ENCODE peak calls at places on chromosomes 12 and 14, in four cellular contexts. O, W, V and M are unnamed samples.

GRCh38 chr14:87457727-87458126 is 535.3 kb downstream of the GALC start:
- DNase-seq in O (no peak), W (no peak), V (no peak), M (no peak)

GRCh38 chr12:52189376-52190174 is 2.2 kb downstream of the KRT80 start:
- DNase-seq in O (no peak), W (no peak), V (no peak), M (no peak)

GRCh38 chr12:132148368-132149045 is 4.2 kb downstream of the NOC4L start:
- DNase-seq in O (no peak), W (no peak), V (no peak), M (no peak)

GRCh38 chr12:6833189-6833890 is 5.1 kb downstream of the P3H3 start:
- DNase-seq in O (no peak), W (no peak), V (no peak), M (no peak)

GRCh38 chr14:94673781-94674231 is 61.6 kb downstream of the SERPINA3 start:
- DNase-seq in O (no peak), W (no peak), V (no peak), M (no peak)

GRCh38 chr12:126093911-126094310 is 1028.7 kb downstream of the AACS start:
- DNase-seq in O (peak; percentile 9), W (no peak), V (no peak), M (no peak)

GRCh38 chr14:64502476-64503183 is 1.0 kb downstream of the ZBTB25 start:
- DNase-seq in O (peak; percentile 18), W (no peak), V (no peak), M (no peak)

GRCh38 chr14:96905065-96905464 is 107.9 kb downstream of the VRK1 start:
- DNase-seq in O (no peak), W (no peak), V (no peak), M (no peak)

GRCh38 chr12:113403435-113404415 is at the start of gene SDS:
- DNase-seq in O (peak; percentile 62), W (no peak), V (no peak), M (no peak)

GRCh38 chr14:96584907-96585671 is 82.9 kb downstream of the PAPOLA start:
- DNase-seq in O (no peak), W (no peak), V (no peak), M (no peak)

GRCh38 chr12:111160350-111161142 is 208.3 kb downstream of the PHETA1 start:
- DNase-seq in O (no peak), W (no peak), V (no peak), M (no peak)

GRCh38 chr14:104644656-104645055 is 40.1 kb upstream of the TMEM179 start:
- DNase-seq in O (no peak), W (no peak), V (no peak), M (no peak)

GRCh38 chr14:68513838-68514610 is 278.8 kb downstream of the ZFP36L1 start:
- DNase-seq in O (no peak), W (no peak), V (no peak), M (no peak)

GRCh38 chr12:78898416-78898815 is 33.8 kb downstream of the SYT1 start:
- DNase-seq in O (peak; percentile 18), W (no peak), V (no peak), M (no peak)

GRCh38 chr12:1881936-1882335 is 36.5 kb downstream of the CACNA2D4 start:
- DNase-seq in O (no peak), W (no peak), V (no peak), M (no peak)

GRCh38 chr14:71354801-71355200 is 447.5 kb downstream of the PCNX1 start:
- DNase-seq in O (no peak), W (no peak), V (no peak), M (no peak)

DNA sequence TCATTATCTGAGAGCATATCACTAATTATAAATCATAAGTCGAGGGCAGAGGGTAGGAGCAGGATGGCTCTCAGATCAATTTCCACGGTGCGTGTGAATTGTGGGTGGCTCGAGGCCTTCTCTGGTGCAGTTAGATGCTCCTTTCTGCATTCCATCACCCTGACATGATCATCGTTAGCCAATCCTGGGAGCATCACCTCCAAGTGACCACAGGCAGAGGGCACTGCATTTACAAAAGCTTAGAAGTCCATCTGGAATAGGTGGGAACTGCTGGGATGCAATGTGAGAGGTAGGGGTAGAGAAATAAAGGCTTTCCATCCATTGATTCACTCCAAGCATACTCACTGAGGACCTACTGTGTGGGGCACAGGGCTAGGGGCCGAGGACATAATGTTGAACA is 538.2 kb upstream of the TBX3 start:
- DNase-seq in O (no peak), W (no peak), V (no peak), M (no peak)
- TF ChIP-seq CTCF in O (no peak), W (no peak), V (no peak), M (no peak)

DNA sequence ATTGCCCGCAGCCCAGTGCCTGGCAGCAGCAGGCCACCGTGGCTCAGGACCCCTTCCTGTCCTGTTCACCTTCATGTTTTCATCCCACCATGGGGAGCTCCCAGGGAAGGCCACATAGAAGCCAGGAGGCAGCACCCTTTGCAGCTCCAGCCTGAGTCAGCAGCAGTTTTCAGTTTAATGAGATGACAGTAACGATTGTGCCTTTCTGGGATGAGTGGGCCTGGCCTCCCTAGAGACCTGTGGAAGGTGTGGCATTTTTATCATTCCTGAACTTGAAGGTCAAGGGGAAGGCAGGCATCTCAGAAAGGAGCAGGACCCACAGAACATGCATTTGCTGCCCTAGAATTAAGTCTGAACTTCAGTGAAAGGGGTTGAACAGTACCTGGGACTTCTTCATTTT is 532.8 kb downstream of the FUT8 start:
- DNase-seq in O (no peak), W (no peak), V (no peak), M (no peak)
- TF ChIP-seq CTCF in O (no peak), W (no peak), V (no peak), M (no peak)

GRCh38 chr12:129160282-129160681 is 307.0 kb downstream of the GLT1D1 start:
- DNase-seq in O (no peak), W (no peak), V (no peak), M (no peak)

GRCh38 chr12:129163461-129163860 is 310.2 kb downstream of the GLT1D1 start:
- DNase-seq in O (no peak), W (no peak), V (no peak), M (no peak)

GRCh38 chr12:129161511-129161910 is 308.2 kb downstream of the GLT1D1 start:
- DNase-seq in O (no peak), W (no peak), V (no peak), M (no peak)

GRCh38 chr12:129163861-129164260 is 310.6 kb downstream of the GLT1D1 start:
- DNase-seq in O (no peak), W (no peak), V (no peak), M (no peak)

GRCh38 chr12:129162805-129163204 is 309.5 kb downstream of the GLT1D1 start:
- DNase-seq in O (no peak), W (no peak), V (no peak), M (no peak)
- TF ChIP-seq CTCF in O (no peak), W (no peak), V (no peak), M (no peak)

GRCh38 chr12:115518-115917 is 49.0 kb downstream of the IQSEC3 start:
- DNase-seq in O (no peak), W (no peak), V (no peak), M (no peak)

GRCh38 chr12:113347-113746 is 46.8 kb downstream of the IQSEC3 start:
- DNase-seq in O (no peak), W (no peak), V (no peak), M (no peak)

GRCh38 chr12:115960-116915 is 49.7 kb downstream of the IQSEC3 start:
- DNase-seq in O (no peak), W (no peak), V (no peak), M (no peak)

GRCh38 chr12:117311-117710 is 50.7 kb downstream of the IQSEC3 start:
- DNase-seq in O (no peak), W (no peak), V (no peak), M (no peak)

GRCh38 chr12:114626-115211 is 48.2 kb downstream of the IQSEC3 start:
- DNase-seq in O (no peak), W (no peak), V (no peak), M (no peak)
- TF ChIP-seq CTCF in O (no peak), W (no peak), V (no peak), M (no peak)

GRCh38 chr14:29527286-29527685 is 400.4 kb downstream of the PRKD1 start:
- DNase-seq in O (no peak), W (no peak), V (no peak), M (no peak)

GRCh38 chr14:29518335-29518734 is 409.3 kb downstream of the PRKD1 start:
- DNase-seq in O (no peak), W (no peak), V (no peak), M (no peak)

DNA sequence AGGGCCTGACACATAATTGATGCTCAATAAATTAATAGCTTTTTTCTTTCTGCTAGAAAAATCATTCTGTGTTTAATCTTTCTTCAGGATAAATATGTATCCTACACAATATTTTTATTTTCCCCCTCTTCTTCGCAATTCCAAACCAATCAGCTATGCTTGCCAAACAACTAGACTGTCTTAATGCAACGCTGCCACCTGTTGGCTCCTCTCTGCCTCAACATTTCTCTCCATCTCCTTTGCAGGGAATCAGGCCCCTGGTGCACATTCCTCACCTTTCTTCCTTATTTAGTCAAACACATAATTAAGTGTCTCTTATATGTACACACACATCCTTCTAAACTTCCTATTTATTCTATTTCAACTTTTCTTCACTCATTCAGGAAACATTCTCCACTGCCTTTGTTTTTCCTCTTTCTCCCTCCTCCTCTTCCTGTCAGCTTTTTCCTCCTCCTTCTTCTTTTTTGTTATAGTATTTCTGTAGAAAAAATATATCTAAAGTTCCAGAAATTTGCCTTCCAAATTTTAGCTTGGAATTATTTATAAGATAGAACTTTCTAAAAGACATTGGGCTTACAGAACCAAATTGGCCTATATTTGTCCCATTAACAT is 406.0 kb downstream of the PRKD1 start:
- DNase-seq in O (no peak), W (no peak), V (peak; percentile 51), M (peak; percentile 22)
- TF ChIP-seq CTCF in O (no peak), W (peak; percentile 4), V (peak; percentile 36), M (peak; percentile 16)

GRCh38 chr14:106840258-106840657 is 1313.9 kb downstream of the TMEM121 start:
- DNase-seq in O (no peak), W (no peak), V (no peak), M (no peak)
- TF ChIP-seq CTCF in O (no peak), W (no peak), V (no peak), M (no peak)

DNA sequence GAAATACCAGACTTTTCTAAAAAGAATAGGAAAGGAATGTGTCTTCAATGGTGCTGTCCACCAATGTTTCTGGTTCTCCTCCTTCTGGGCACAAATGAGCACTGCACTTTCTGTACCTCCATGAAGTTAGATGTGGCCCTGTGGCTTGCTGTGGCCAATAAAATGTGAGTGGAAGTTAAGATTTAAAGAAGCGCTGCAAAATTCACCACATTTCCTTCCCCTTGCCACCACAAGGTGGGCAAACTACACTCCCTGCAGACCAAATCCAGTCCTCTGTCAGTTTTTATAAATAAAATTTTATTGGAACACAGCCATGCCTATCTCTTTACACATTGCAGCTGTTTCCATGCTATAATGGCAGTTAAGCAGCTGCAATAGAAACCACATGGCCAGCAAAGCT is 141.4 kb upstream of the TMPO start:
- DNase-seq in O (no peak), W (no peak), V (no peak), M (no peak)
- TF ChIP-seq CTCF in O (no peak), W (peak; percentile 9), V (no peak), M (peak; percentile 27)